ENCODE peak calls at places on chromosomes 6 and 20, in nine cellular contexts. R is fibroblast of the aortic adventitia; K is NCI-H2081; H is naive B cell; U is activated CD8-positive, alpha-beta memory T cell treated with anti-CD3 and anti-CD28 coated beads for 4 hours; E is left ventricle myocardium inferior; Y is nucleus accumbens; B is activated CD4-positive, CD25-positive, alpha-beta regulatory T cell treated with anti-CD3 and anti-CD28 coated beads, Interleukin-2, amount 50 U/mL, for 16 hours; N is hypothalamus. F is an unnamed sample.

GRCh38 chr20:4183361-4183760 is 168.0 kb upstream of the RNF24 start:
- DNase-seq in N (no peak), U (no peak), E (no peak), K (no peak), R (no peak), H (no peak), B (no peak), Y (no peak), F (no peak)

GRCh38 chr6:40672118-40672517 is 85.0 kb upstream of the LRFN2 start:
- DNase-seq in B (no peak), N (no peak), K (peak; percentile 80), R (no peak), Y (no peak), U (no peak), E (no peak), H (no peak), F (no peak)

GRCh38 chr20:50663095-50663821 is 28.1 kb downstream of the RIPOR3 start:
- DNase-seq in Y (no peak), E (peak; percentile 37), B (no peak), K (no peak), N (no peak), H (no peak), U (no peak), R (no peak), F (no peak)

GRCh38 chr6:89268776-89269175 is 46.3 kb downstream of the GABRR2 start:
- DNase-seq in K (no peak), U (no peak), E (no peak), Y (no peak), R (no peak), B (no peak), H (no peak), N (no peak), F (no peak)

GRCh38 chr6:159979136-159979874 is 10.4 kb downstream of the IGF2R start:
- DNase-seq in B (no peak), U (peak; percentile 60), K (no peak), E (no peak), H (peak; percentile 47), R (peak; percentile 73), Y (no peak), N (no peak), F (no peak)

GRCh38 chr6:31712296-31712695 is 2.9 kb upstream of the LY6G6D start:
- DNase-seq in R (no peak), B (no peak), E (no peak), H (no peak), U (no peak), Y (no peak), N (no peak), K (no peak), F (no peak)

GRCh38 chr6:156808287-156808686 is 31.1 kb downstream of the ARID1B start:
- DNase-seq in Y (no peak), R (peak; percentile 59), H (no peak), B (no peak), N (no peak), K (peak; percentile 3), U (no peak), E (no peak), F (no peak)

GRCh38 chr20:6519556-6519955 is 247.9 kb upstream of the BMP2 start:
- DNase-seq in U (no peak), N (no peak), Y (no peak), R (peak; percentile 11), H (no peak), E (no peak), K (no peak), B (no peak), F (peak; percentile 71)

GRCh38 chr6:165552248-165552736 is 110.7 kb downstream of the PDE10A start:
- DNase-seq in U (no peak), B (no peak), R (no peak), N (no peak), Y (no peak), K (no peak), E (no peak), H (no peak), F (no peak)

GRCh38 chr6:149362289-149362688 is 37.8 kb upstream of the SUMO4 start:
- DNase-seq in R (no peak), B (no peak), H (no peak), N (no peak), E (no peak), K (no peak), U (no peak), Y (no peak), F (no peak)

GRCh38 chr6:15309611-15310283 is 63.9 kb downstream of the JARID2 start:
- DNase-seq in E (no peak), Y (no peak), B (no peak), H (no peak), K (no peak), N (no peak), U (no peak), R (no peak), F (no peak)

GRCh38 chr6:153976921-153977693 is 61.9 kb upstream of the OPRM1 start:
- DNase-seq in B (no peak), R (no peak), H (no peak), K (no peak), Y (no peak), N (no peak), E (no peak), U (no peak), F (no peak)

GRCh38 chr6:136975089-136975715 is 53.1 kb downstream of the SLC35D3 start:
- DNase-seq in E (no peak), N (no peak), Y (no peak), B (no peak), H (peak; percentile 12), R (no peak), U (no peak), K (no peak), F (no peak)

GRCh38 chr20:59948828-59949720 is 8.9 kb downstream of the FAM217B start:
- DNase-seq in K (peak; percentile 46), H (peak; percentile 35), Y (no peak), R (peak; percentile 79), U (no peak), B (no peak), E (no peak), N (no peak), F (peak; percentile 20)

F was measured in non-pigmented ciliary epithelial cell.